ENCODE peak calls at places on chromosome 15, in six cellular contexts. Y is A549; C is uterus; V is psoas muscle; W is CD8-positive, alpha-beta T cell; D is adrenal gland. J is an unnamed sample. For H3K4me1, the result is how much of the 10 kb centered on the place peaks cover.

GRCh38 chr15:26197719-26198118 is 334.6 kb upstream of the ATP10A start:
- DNase-seq in V (no peak), D (no peak), Y (no peak), W (no peak), C (no peak), J (no peak)

GRCh38 chr15:31216210-31216911 is 110.3 kb upstream of the KLF13 start:
- DNase-seq in D (peak), Y (peak), V (peak), W (peak), C (peak), J (peak)

GRCh38 chr15:88790486-88790885 is 12.8 kb upstream of the ACAN start:
- DNase-seq in V (no peak), C (no peak), Y (no peak), D (no peak), W (no peak), J (no peak)

GRCh38 chr15:48112242-48112641 is 8.5 kb upstream of the SLC24A5 start:
- DNase-seq in W (no peak), V (no peak), D (peak), Y (peak), C (no peak), J (no peak)

GRCh38 chr15:84750583-84751092 is 2.2 kb downstream of the ZNF592 start:
- DNase-seq in W (no peak), V (no peak), Y (no peak), C (no peak), D (no peak), J (no peak)

GRCh38 chr15:58748040-58748786 is 1.3 kb downstream of the ADAM10 start:
- DNase-seq in D (no peak), W (no peak), Y (no peak), V (no peak), C (no peak), J (no peak)

GRCh38 chr15:38474155-38474757 is 20.3 kb downstream of the FAM98B start:
- DNase-seq in V (no peak), Y (peak), W (no peak), C (no peak), D (peak), J (no peak)

GRCh38 chr15:42405876-42406482 is 46.7 kb downstream of the CAPN3 start:
- DNase-seq in C (no peak), W (no peak), Y (no peak), D (no peak), V (no peak), J (no peak)

GRCh38 chr15:80991446-80991845 is 1.8 kb upstream of the MESD start:
- DNase-seq in Y (no peak), V (peak), W (no peak), C (peak), D (peak), J (peak)

GRCh38 chr15:52794665-52795463 is 4.7 kb upstream of the ONECUT1 start:
- DNase-seq in W (no peak), C (no peak), D (no peak), Y (no peak), V (no peak), J (no peak)

GRCh38 chr15:80404057-80404718 is at the start of gene ARNT2:
- DNase-seq in D (no peak), Y (peak), V (peak), W (no peak), C (no peak), J (peak)

GRCh38 chr15:28873585-28874139 is 12.1 kb upstream of the APBA2 start:
- DNase-seq in Y (no peak), D (no peak), C (no peak), W (peak), V (no peak), J (no peak)

GRCh38 chr15:42027521-42027920 is 6.7 kb upstream of the PLA2G4E start:
- DNase-seq in C (no peak), Y (no peak), D (no peak), W (no peak), V (no peak), J (no peak)

GRCh38 chr15:41990691-41991090 is 18.3 kb upstream of the EHD4 start:
- DNase-seq in W (no peak), C (no peak), D (no peak), Y (no peak), V (no peak), J (no peak)

GRCh38 chr15:40333922-40334492 is 6.7 kb downstream of the CCDC9B start:
- DNase-seq in V (peak), C (peak), D (peak), W (no peak), Y (no peak), J (peak)

GRCh38 chr15:89401636-89402252 is 67.1 kb upstream of the POLG start:
- DNase-seq in V (no peak), Y (peak), W (no peak), D (no peak), C (no peak), J (no peak)

GRCh38 chr15:65525622-65526021 is 4.6 kb upstream of the HACD3 start:
- DNase-seq in D (peak), W (no peak), C (peak), V (no peak), Y (no peak), J (peak)

GRCh38 chr15:39281094-39281493 is 299.8 kb upstream of the THBS1 start:
- DNase-seq in W (no peak), D (no peak), V (no peak), Y (no peak), C (no peak), J (no peak)

GRCh38 chr15:39429898-39430357 is 151.0 kb upstream of the THBS1 start:
- DNase-seq in W (no peak), Y (peak), V (no peak), D (no peak), C (peak), J (no peak)

GRCh38 chr15:80567721-80568157 is 127.4 kb upstream of the ABHD17C start:
- DNase-seq in C (peak), D (peak), V (no peak), W (no peak), Y (peak), J (no peak)

GRCh38 chr15:85381850-85382751 is 1.7 kb downstream of the AKAP13 start:
- DNase-seq in C (no peak), Y (peak), V (no peak), W (no peak), D (no peak), J (no peak)

GRCh38 chr15:69919816-69920215 is 177.9 kb downstream of the TLE3 start:
- DNase-seq in C (no peak), D (no peak), W (no peak), V (no peak), Y (no peak), J (no peak)

GRCh38 chr15:39713846-39714245 is 68.8 kb downstream of the FSIP1 start:
- DNase-seq in Y (no peak), W (no peak), D (no peak), C (no peak), V (no peak), J (no peak)

GRCh38 chr15:67843092-67843501 is 3.3 kb upstream of the RNU6-1 start:
- DNase-seq in V (no peak), C (no peak), D (no peak), Y (no peak), W (no peak), J (no peak)

GRCh38 chr15:66766282-66767228 is 64.5 kb downstream of the SMAD6 start:
- DNase-seq in W (no peak), Y (peak), C (no peak), D (no peak), V (no peak), J (no peak)
- H3K4me1 ChIP-seq in W (under half), Y (half or more), C (under half), D (under half), V (under half), J (half or more)

GRCh38 chr15:72117448-72117697 is 577 bp downstream of the MYO9A start:
- DNase-seq in D (peak), V (peak), W (no peak), Y (peak), C (peak), J (peak)

GRCh38 chr15:72118400-72118978 is at the start of gene SENP8:
- DNase-seq in V (no peak), Y (no peak), W (no peak), C (no peak), D (no peak), J (no peak)

GRCh38 chr15:72116680-72117447 is 1.1 kb downstream of the MYO9A start:
- DNase-seq in V (peak), C (peak), D (peak), Y (peak), W (peak), J (peak)

GRCh38 chr15:72113347-72114031 is 4.5 kb downstream of the MYO9A start:
- DNase-seq in D (no peak), W (no peak), V (no peak), C (no peak), Y (no peak), J (no peak)

GRCh38 chr15:72117698-72118399 is at the start of gene MYO9A:
- DNase-seq in Y (peak), V (peak), D (peak), W (peak), C (peak), J (peak)
- TF ChIP-seq CTCF in Y (no peak), V (peak), D (no peak), W (no peak), C (peak), J (peak)

GRCh38 chr15:19987389-19988048 is 554.1 kb downstream of the GOLGA6L6 start:
- DNase-seq in D (no peak), C (no peak), W (no peak), V (no peak), Y (no peak), J (no peak)
- H3K27ac ChIP-seq in D (no peak), C (no peak), W (no peak), V (no peak), Y (no peak), J (no peak)

GRCh38 chr15:77607894-77608261 is 24.8 kb downstream of the LINGO1 start:
- DNase-seq in Y (no peak), C (no peak), W (no peak), D (no peak), V (no peak), J (no peak)
- H3K4me1 ChIP-seq in Y (under half), C (under half), W (under half), D (under half), V (under half), J (under half)

GRCh38 chr15:91857224-91857585 is 3.7 kb downstream of the SLCO3A1 start:
- DNase-seq in V (no peak), W (no peak), Y (no peak), D (no peak), C (no peak), J (no peak)

GRCh38 chr15:91853501-91853967 is at the start of gene SLCO3A1:
- DNase-seq in Y (peak), W (peak), C (peak), V (peak), D (peak), J (peak)

GRCh38 chr15:91853968-91854943 is 748 bp downstream of the SLCO3A1 start:
- DNase-seq in V (peak), Y (peak), C (peak), W (peak), D (peak), J (peak)

GRCh38 chr15:91855684-91856553 is 2.4 kb downstream of the SLCO3A1 start:
- DNase-seq in V (no peak), D (no peak), Y (peak), W (no peak), C (no peak), J (no peak)

GRCh38 chr15:91855241-91855640 is 1.7 kb downstream of the SLCO3A1 start:
- DNase-seq in V (no peak), C (no peak), D (no peak), W (no peak), Y (no peak), J (no peak)
- TF ChIP-seq CTCF in V (no peak), C (no peak), D (no peak), W (no peak), Y (no peak), J (no peak)

GRCh38 chr15:63974036-63974435 is 72.2 kb downstream of the DAPK2 start:
- DNase-seq in V (no peak), D (no peak), C (no peak), Y (no peak), W (no peak), J (no peak)
- H3K27ac ChIP-seq in V (peak), D (no peak), C (peak), Y (no peak), W (no peak), J (peak)

GRCh38 chr15:71103102-71103676 is 12.1 kb upstream of the THSD4 start:
- DNase-seq in Y (peak), D (no peak), C (no peak), W (no peak), V (no peak), J (peak)
- H3K4me1 ChIP-seq in Y (under half), D (under half), C (under half), W (under half), V (under half), J (under half)

GRCh38 chr15:57462391-57462790 is 86.1 kb downstream of the CGNL1 start:
- DNase-seq in V (no peak), D (no peak), W (no peak), Y (no peak), C (no peak), J (no peak)
- TF ChIP-seq CTCF in V (no peak), D (no peak), W (no peak), Y (peak), C (peak), J (peak)

J was measured in left ventricle myocardium inferior.